ENCODE peak calls at places on chromosomes 1 and 21, in five cellular contexts. H is astrocyte, E is A549, S is HFF-Myc, F is testis. Z is an unnamed sample.

GRCh38 chr1:56548566-56548965 is 30.8 kb downstream of the PLPP3 start:
- DNase-seq in H (no peak), E (no peak), S (no peak), F (no peak), Z (no peak)

GRCh38 chr1:160646711-160647328 is at the start of gene SLAMF1:
- DNase-seq in H (no peak), E (no peak), S (no peak), F (no peak), Z (no peak)

GRCh38 chr1:179831852-179832699 is 45.5 kb downstream of the TOR1AIP2 start:
- DNase-seq in H (peak; percentile 62), E (no peak), S (no peak), F (peak; percentile 12), Z (peak; percentile 2)

GRCh38 chr1:241356519-241357365 is at the start of gene RGS7:
- DNase-seq in H (peak; percentile 32), E (peak; percentile 36), S (no peak), F (peak; percentile 73), Z (no peak)

GRCh38 chr1:101004061-101004460 is 21.5 kb downstream of the DPH5 start:
- DNase-seq in H (no peak), E (no peak), S (no peak), F (no peak), Z (no peak)

GRCh38 chr21:38819719-38820147 is 14.0 kb downstream of the ETS2 start:
- DNase-seq in H (peak; percentile 82), E (no peak), S (no peak), F (no peak), Z (no peak)

GRCh38 chr1:186225089-186225488 is 150.0 kb downstream of the TPR start:
- DNase-seq in H (no peak), E (no peak), S (no peak), F (no peak), Z (no peak)

GRCh38 chr1:202291961-202292712 is 49.6 kb downstream of the UBE2T start:
- DNase-seq in H (peak; percentile 89), E (peak; percentile 68), S (no peak), F (peak; percentile 25), Z (peak; percentile 45)

GRCh38 chr1:117631761-117632160 is 25.9 kb downstream of the TENT5C start:
- DNase-seq in H (no peak), E (no peak), S (no peak), F (no peak), Z (no peak)

GRCh38 chr1:60936052-60936619 is 146.2 kb upstream of the NFIA start:
- DNase-seq in H (no peak), E (no peak), S (no peak), F (peak; percentile 52), Z (no peak)

GRCh38 chr1:29802181-29803068 is 566.1 kb downstream of the PTPRU start:
- DNase-seq in H (no peak), E (no peak), S (no peak), F (no peak), Z (no peak)

GRCh38 chr1:29703596-29703995 is 467.3 kb downstream of the PTPRU start:
- DNase-seq in H (no peak), E (peak; percentile 65), S (peak; percentile 20), F (peak; percentile 39), Z (no peak)

GRCh38 chr1:78145105-78145580 is 99.4 kb downstream of the GIPC2 start:
- DNase-seq in H (peak; percentile 61), E (peak; percentile 21), S (peak; percentile 46), F (peak; percentile 62), Z (peak; percentile 56)

GRCh38 chr1:37714226-37714625 is 21.9 kb downstream of the CDCA8 start:
- DNase-seq in H (no peak), E (no peak), S (no peak), F (no peak), Z (no peak)

GRCh38 chr1:1058921-1059493 is 15.1 kb downstream of the RNF223 start:
- DNase-seq in H (no peak), E (no peak), S (no peak), F (no peak), Z (no peak)

GRCh38 chr1:6730889-6731288 is 29.3 kb upstream of the DNAJC11 start:
- DNase-seq in H (no peak), E (no peak), S (no peak), F (no peak), Z (no peak)

GRCh38 chr1:181936768-181937581 is 124.5 kb downstream of the ZNF648 start:
- DNase-seq in H (no peak), E (peak; percentile 29), S (no peak), F (peak; percentile 79), Z (peak; percentile 39)

GRCh38 chr1:172928412-172928811 is 122.3 kb downstream of the TNFSF18 start:
- DNase-seq in H (peak; percentile 92), E (no peak), S (no peak), F (no peak), Z (no peak)

GRCh38 chr1:13700521-13701273 is 709 bp downstream of the PRDM2 start:
- DNase-seq in H (peak; percentile 39), E (peak; percentile 6), S (peak; percentile 6), F (peak; percentile 71), Z (no peak)

GRCh38 chr1:52195161-52195560 is 53.3 kb downstream of the ZFYVE9 start:
- DNase-seq in H (peak; percentile 65), E (no peak), S (no peak), F (no peak), Z (no peak)

GRCh38 chr1:201557572-201557958 is 18.6 kb downstream of the NAV1 start:
- DNase-seq in H (no peak), E (no peak), S (no peak), F (no peak), Z (no peak)

GRCh38 chr1:19049128-19049768 is 92.8 kb upstream of the IFFO2 start:
- DNase-seq in H (no peak), E (no peak), S (no peak), F (peak; percentile 87), Z (no peak)

GRCh38 chr1:87368907-87369306 is 40.2 kb downstream of the LMO4 start:
- DNase-seq in H (no peak), E (no peak), S (no peak), F (no peak), Z (no peak)

GRCh38 chr21:37244506-37245083 is 22.5 kb downstream of the VPS26C start:
- DNase-seq in H (peak; percentile 23), E (no peak), S (no peak), F (no peak), Z (no peak)

GRCh38 chr1:169151338-169151837 is 44.9 kb downstream of the ATP1B1 start:
- DNase-seq in H (no peak), E (no peak), S (no peak), F (no peak), Z (no peak)

GRCh38 chr21:36647279-36648093 is 51.4 kb upstream of the SIM2 start:
- DNase-seq in H (peak; percentile 70), E (peak; percentile 21), S (no peak), F (no peak), Z (peak; percentile 43)

GRCh38 chr1:39976732-39977131 is 21.8 kb downstream of the MFSD2A start:
- DNase-seq in H (no peak), E (no peak), S (no peak), F (no peak), Z (no peak)

GRCh38 chr1:36151845-36152203 is 2.5 kb upstream of the TRAPPC3 start:
- DNase-seq in H (no peak), E (no peak), S (no peak), F (no peak), Z (no peak)
- H3K4me3 ChIP-seq in H (no peak overlapping the region), E (no peak overlapping the region), S (no peak overlapping the region), F (no peak overlapping the region), Z (no peak overlapping the region)

GRCh38 chr1:93450331-93450730 is 2.4 kb downstream of the FNBP1L start:
- DNase-seq in H (no peak), E (no peak), S (no peak), F (no peak), Z (no peak)
- H3K4me3 ChIP-seq in H (no peak overlapping the region), E (no peak overlapping the region), S (no peak overlapping the region), F (no peak overlapping the region), Z (peak overlapping the region; percentile 14)

DNA sequence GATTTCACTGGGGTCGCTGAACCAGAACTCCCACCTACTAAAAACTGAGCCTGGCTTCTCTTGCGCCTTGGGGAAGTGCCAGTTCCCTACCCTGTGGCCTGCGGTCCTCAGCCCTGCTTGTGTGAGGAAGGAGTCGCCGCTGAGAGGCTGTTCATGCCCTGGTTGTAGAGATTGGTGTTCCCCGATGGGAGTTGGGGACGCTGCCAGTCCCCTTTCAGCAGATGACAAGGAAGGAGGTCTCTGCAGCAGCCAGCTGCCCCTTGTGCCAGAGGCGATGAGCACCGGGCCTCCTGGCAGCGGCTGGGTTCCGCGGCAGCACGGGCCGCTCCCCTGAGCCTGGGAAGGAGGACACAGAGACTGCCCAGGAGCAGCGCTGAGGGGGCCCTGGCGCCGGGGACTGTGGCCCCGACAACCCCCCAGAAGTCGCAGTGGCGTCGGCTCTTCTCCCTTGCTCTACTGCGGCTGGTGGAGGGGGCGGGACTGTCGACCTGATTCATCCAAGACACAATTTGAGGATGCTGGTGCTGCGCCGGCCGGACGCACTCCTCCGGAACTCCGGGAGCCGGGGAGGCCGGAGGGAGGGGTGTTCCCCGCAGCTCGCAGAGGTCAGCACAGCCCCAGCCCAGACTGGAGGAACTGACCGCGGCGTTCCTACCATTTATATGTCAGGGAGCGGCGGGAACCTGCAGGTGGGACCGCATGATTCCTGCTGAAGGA is 12.0 kb upstream of the ADORA3 start:
- DNase-seq in H (peak; percentile 57), E (no peak), S (no peak), F (no peak), Z (no peak)
- H3K4me3 ChIP-seq in H (peak overlapping the region; percentile 59), E (no peak overlapping the region), S (peak overlapping the region; percentile 18), F (peak overlapping the region; percentile 32), Z (peak overlapping the region; percentile 52)

DNA sequence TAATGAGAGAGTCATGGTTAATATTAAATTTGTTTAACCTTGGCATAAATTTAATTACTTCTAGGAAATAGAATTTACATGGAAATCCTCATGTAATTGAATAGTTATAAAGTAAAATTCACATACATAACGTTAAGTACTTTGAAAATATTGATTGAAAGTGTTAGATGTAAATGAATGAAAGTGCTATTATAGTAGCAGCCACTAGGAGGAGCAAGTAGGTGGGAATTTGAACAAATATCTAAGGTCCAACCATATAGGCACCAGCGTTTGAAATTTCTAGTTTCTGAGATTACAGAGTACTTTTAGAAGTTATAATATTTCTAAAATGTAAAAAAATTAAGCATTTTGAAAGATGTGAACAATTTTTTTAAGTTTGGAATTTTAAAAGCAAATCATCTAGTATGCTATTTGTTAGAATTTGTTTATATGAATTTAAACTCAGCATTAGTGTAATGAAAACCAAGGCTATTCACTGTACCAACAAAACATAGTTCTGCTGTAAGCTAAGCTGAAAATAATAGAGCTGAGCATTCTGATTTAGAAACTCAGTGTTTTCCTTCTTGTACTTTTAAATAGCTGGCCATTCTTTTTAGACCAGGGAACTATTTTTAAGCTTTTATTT is 3.3 kb downstream of the B3GALT2 start:
- DNase-seq in H (peak; percentile 20), E (no peak), S (peak; percentile 38), F (no peak), Z (no peak)
- H3K4me3 ChIP-seq in H (no peak overlapping the region), E (no peak overlapping the region), S (no peak overlapping the region), F (no peak overlapping the region), Z (no peak overlapping the region)